ENCODE peak calls at places on chromosomes 2 and 18, in four cellular contexts. L is NCI-H1417; C is activated naive CD8-positive, alpha-beta T cell treated with anti-CD3 and anti-CD28 coated beads, Interleukin-2, amount 10 ng/mL, durations not matched to agents 7 days and 5 days; W is activated T-helper 9 cell treated with anti-CD3 and anti-CD28 coated beads, Interleukin-2, amount 50 U/mL, for 16 hours. Q is an unnamed sample.

GRCh38 chr2:73233154-73233931 is at the start of gene PRADC1:
- DNase-seq in L (peak; percentile 99), C (peak; percentile 88), W (peak; percentile 88), Q (peak; percentile 97)

GRCh38 chr2:237480988-237481387 is 6.1 kb upstream of the MLPH start:
- DNase-seq in L (no peak), C (no peak), W (no peak), Q (no peak)

GRCh38 chr2:108354171-108354570 is 23.6 kb upstream of the SULT1C4 start:
- DNase-seq in L (no peak), C (no peak), W (no peak), Q (no peak)

GRCh38 chr18:48375150-48375790 is 33.9 kb downstream of the ZBTB7C start:
- DNase-seq in L (no peak), C (no peak), W (no peak), Q (no peak)

GRCh38 chr18:30705943-30706342 is 336.6 kb downstream of the DSC3 start:
- DNase-seq in L (no peak), C (no peak), W (no peak), Q (no peak)

GRCh38 chr2:220478305-220479058 is 851.1 kb downstream of the SLC4A3 start:
- DNase-seq in L (no peak), C (no peak), W (no peak), Q (no peak)

GRCh38 chr2:113858764-113859163 is 31.1 kb upstream of the ACTR3 start:
- DNase-seq in L (no peak), C (no peak), W (no peak), Q (no peak)

GRCh38 chr2:111227716-111228141 is 107.0 kb downstream of the BCL2L11 start:
- DNase-seq in L (no peak), C (no peak), W (no peak), Q (no peak)

GRCh38 chr2:42925742-42926437 is 133.5 kb upstream of the HAAO start:
- DNase-seq in L (no peak), C (no peak), W (no peak), Q (no peak)

GRCh38 chr18:67417864-67418523 is 98.5 kb downstream of the DSEL start:
- DNase-seq in L (no peak), C (no peak), W (no peak), Q (no peak)

GRCh38 chr2:43127208-43127940 is 99.0 kb downstream of the ZFP36L2 start:
- DNase-seq in L (no peak), C (peak; percentile 94), W (peak; percentile 87), Q (no peak)

GRCh38 chr2:100137877-100138570 is 4.4 kb downstream of the AFF3 start:
- DNase-seq in L (no peak), C (no peak), W (no peak), Q (no peak)

GRCh38 chr2:228247335-228247734 is 65.8 kb upstream of the SPHKAP start:
- DNase-seq in L (no peak), C (no peak), W (no peak), Q (no peak)

GRCh38 chr18:56003651-56004050 is 415.7 kb upstream of the TCF4 start:
- DNase-seq in L (no peak), C (no peak), W (no peak), Q (no peak)

GRCh38 chr18:76953186-76953982 is 131.0 kb downstream of the ZNF236 start:
- DNase-seq in L (peak; percentile 44), C (no peak), W (no peak), Q (peak; percentile 71)

GRCh38 chr18:9469700-9470099 is 5.6 kb upstream of the RALBP1 start:
- DNase-seq in L (no peak), C (no peak), W (no peak), Q (no peak)

GRCh38 chr2:3557588-3558204 is 437 bp downstream of the RNASEH1 start:
- DNase-seq in L (no peak), C (no peak), W (no peak), Q (no peak)

GRCh38 chr2:20592106-20593071 is 58.5 kb downstream of the HS1BP3 start:
- DNase-seq in L (no peak), C (peak; percentile 10), W (no peak), Q (no peak)

GRCh38 chr18:4748975-4749374 is 293.9 kb upstream of the DLGAP1 start:
- DNase-seq in L (no peak), C (no peak), W (no peak), Q (no peak)

GRCh38 chr2:194103941-194104655 is 1552.9 kb upstream of the SLC39A10 start:
- DNase-seq in L (no peak), C (no peak), W (no peak), Q (no peak)

GRCh38 chr2:223815884-223816570 is 21.4 kb downstream of the AP1S3 start:
- DNase-seq in L (no peak), C (no peak), W (no peak), Q (no peak)

Q was measured in amygdala.